ENCODE peak calls at places on chromosome 1, in seven cellular contexts. One of them, this sample, is unnamed.

GRCh38 chr1:239958063-239958462 is 133.6 kb upstream of the FMN2 start:
- DNase-seq in myocyte: no peak
- DNase-seq in natural killer cell: no peak
- DNase-seq in hepatocyte: no peak
- DNase-seq in neuronal stem cell: no peak
- DNase-seq in endodermal cell: no peak
- DNase-seq in NCI-H1417: no peak
- DNase-seq in this sample: no peak

GRCh38 chr1:108077991-108078390 is 113.0 kb upstream of the VAV3 start:
- DNase-seq in endodermal cell: no peak
- DNase-seq in neuronal stem cell: no peak
- DNase-seq in NCI-H1417: no peak
- DNase-seq in natural killer cell: no peak
- DNase-seq in myocyte: no peak
- DNase-seq in hepatocyte: no peak
- DNase-seq in this sample: no peak

GRCh38 chr1:59332221-59332620 is 35.3 kb downstream of the FGGY start:
- DNase-seq in natural killer cell: no peak
- DNase-seq in hepatocyte: no peak
- DNase-seq in endodermal cell: no peak
- DNase-seq in NCI-H1417: no peak
- DNase-seq in neuronal stem cell: no peak
- DNase-seq in myocyte: no peak
- DNase-seq in this sample: no peak

GRCh38 chr1:157925419-157926166 is 67.9 kb upstream of the KIRREL1 start:
- DNase-seq in endodermal cell: no peak
- DNase-seq in neuronal stem cell: no peak
- DNase-seq in hepatocyte: no peak
- DNase-seq in myocyte: no peak
- DNase-seq in NCI-H1417: no peak
- DNase-seq in natural killer cell: no peak
- DNase-seq in this sample: no peak

GRCh38 chr1:97378596-97378995 is 542.2 kb downstream of the DPYD start:
- DNase-seq in hepatocyte: no peak
- DNase-seq in NCI-H1417: no peak
- DNase-seq in myocyte: no peak
- DNase-seq in endodermal cell: no peak
- DNase-seq in neuronal stem cell: no peak
- DNase-seq in natural killer cell: no peak
- DNase-seq in this sample: no peak

GRCh38 chr1:202656057-202656456 is 54.2 kb downstream of the SYT2 start:
- DNase-seq in neuronal stem cell: no peak
- DNase-seq in natural killer cell: no peak
- DNase-seq in endodermal cell: peak
- DNase-seq in NCI-H1417: no peak
- DNase-seq in myocyte: peak
- DNase-seq in hepatocyte: peak
- DNase-seq in this sample: peak

GRCh38 chr1:175514309-175515001 is 228.9 kb downstream of the TNR start:
- DNase-seq in natural killer cell: peak
- DNase-seq in endodermal cell: no peak
- DNase-seq in NCI-H1417: no peak
- DNase-seq in hepatocyte: no peak
- DNase-seq in myocyte: no peak
- DNase-seq in neuronal stem cell: no peak
- DNase-seq in this sample: no peak

GRCh38 chr1:54355931-54356679 is 50.1 kb downstream of the SSBP3 start:
- DNase-seq in endodermal cell: peak
- DNase-seq in neuronal stem cell: no peak
- DNase-seq in natural killer cell: no peak
- DNase-seq in hepatocyte: peak
- DNase-seq in NCI-H1417: no peak
- DNase-seq in myocyte: no peak
- DNase-seq in this sample: peak

This sample was measured in BE2C.